ENCODE peak calls at places on chromosome 18, in seven cellular contexts. C is CD8-positive, alpha-beta T cell; M is heart left ventricle; U is upper lobe of right lung; H is colonic mucosa; B is lower lobe of right lung; W is psoas muscle. T is an unnamed sample.

GRCh38 chr18:76496200-76496890 is 1.3 kb upstream of the ZNF516 start:
- DNase-seq in C (no peak), M (peak), U (peak), H (peak), B (peak), W (peak), T (no peak)

GRCh38 chr18:3457261-3457724 is 7.3 kb downstream of the TGIF1 start:
- DNase-seq in C (no peak), M (no peak), U (no peak), H (peak), B (no peak), W (no peak), T (no peak)

GRCh38 chr18:10499230-10499629 is 26.6 kb upstream of the NAPG start:
- DNase-seq in C (no peak), M (no peak), U (no peak), H (no peak), B (no peak), W (no peak), T (no peak)

GRCh38 chr18:57898506-57899124 is 95.5 kb upstream of the ATP8B1 start:
- DNase-seq in C (no peak), M (no peak), U (no peak), H (no peak), B (no peak), W (no peak), T (peak)

GRCh38 chr18:10588975-10589374 is 63.1 kb downstream of the NAPG start:
- DNase-seq in C (no peak), M (no peak), U (no peak), H (no peak), B (no peak), W (no peak), T (no peak)

GRCh38 chr18:5142859-5143258 is 54.2 kb downstream of the AKAIN1 start:
- DNase-seq in C (no peak), M (no peak), U (no peak), H (no peak), B (no peak), W (no peak), T (no peak)

GRCh38 chr18:9913526-9914333 is at the start of gene VAPA:
- DNase-seq in C (peak), M (peak), U (peak), H (peak), B (peak), W (peak), T (peak)

GRCh38 chr18:3394648-3395047 is 55.3 kb upstream of the TGIF1 start:
- DNase-seq in C (no peak), M (no peak), U (no peak), H (no peak), B (no peak), W (no peak), T (no peak)

GRCh38 chr18:39173022-39173421 is 1607.4 kb upstream of the CELF4 start:
- DNase-seq in C (no peak), M (no peak), U (no peak), H (no peak), B (no peak), W (no peak), T (peak)

GRCh38 chr18:11251891-11252270 is 102.5 kb upstream of the PIEZO2 start:
- DNase-seq in C (no peak), M (no peak), U (no peak), H (no peak), B (no peak), W (no peak), T (no peak)

GRCh38 chr18:67362906-67363305 is 153.6 kb downstream of the DSEL start:
- DNase-seq in C (no peak), M (no peak), U (no peak), H (no peak), B (no peak), W (no peak), T (no peak)

GRCh38 chr18:51255694-51256093 is 58.2 kb upstream of the MEX3C start:
- DNase-seq in C (no peak), M (no peak), U (no peak), H (no peak), B (no peak), W (no peak), T (peak)

GRCh38 chr18:62438876-62439275 is 83.9 kb upstream of the ZCCHC2 start:
- DNase-seq in C (no peak), M (no peak), U (no peak), H (no peak), B (no peak), W (no peak), T (no peak)
- H3K27ac ChIP-seq in C (no peak), M (no peak), U (no peak), H (no peak), B (no peak), W (peak), T (no peak)

GRCh38 chr18:32772580-32773186 is at the start of gene KLHL14:
- DNase-seq in C (no peak), M (no peak), U (no peak), H (no peak), B (no peak), W (no peak), T (no peak)
- TF ChIP-seq CTCF in C (no peak), M (no peak), U (no peak), H (no peak), B (no peak), W (no peak), T (no peak)

DNA sequence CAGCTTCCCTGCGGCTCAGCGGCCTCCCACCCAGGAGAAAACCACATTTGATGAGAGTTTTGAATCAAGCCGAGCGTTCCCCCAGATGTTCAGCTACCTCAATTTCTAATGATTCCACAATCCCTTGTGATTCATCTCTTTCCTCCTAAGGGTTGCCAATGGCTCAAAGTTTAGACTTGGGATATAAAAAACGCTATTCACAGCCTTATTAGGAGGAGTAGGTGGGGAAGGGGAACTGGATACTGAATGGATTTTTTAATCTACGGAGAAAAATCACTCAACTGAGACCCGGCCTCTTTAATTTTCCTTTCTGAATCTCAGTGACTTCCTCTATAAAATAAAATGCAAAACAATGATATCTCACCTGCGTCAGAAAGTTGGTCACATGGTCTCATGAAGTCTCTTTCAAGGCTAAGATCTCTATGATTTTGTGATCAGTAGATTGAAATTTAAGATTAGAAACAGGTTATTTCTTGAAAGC is 192.6 kb upstream of the TCF4 start:
- DNase-seq in C (no peak), M (no peak), U (no peak), H (no peak), B (no peak), W (no peak), T (no peak)
- H3K27ac ChIP-seq in C (no peak), M (peak), U (peak), H (peak), B (peak), W (peak), T (no peak)

DNA sequence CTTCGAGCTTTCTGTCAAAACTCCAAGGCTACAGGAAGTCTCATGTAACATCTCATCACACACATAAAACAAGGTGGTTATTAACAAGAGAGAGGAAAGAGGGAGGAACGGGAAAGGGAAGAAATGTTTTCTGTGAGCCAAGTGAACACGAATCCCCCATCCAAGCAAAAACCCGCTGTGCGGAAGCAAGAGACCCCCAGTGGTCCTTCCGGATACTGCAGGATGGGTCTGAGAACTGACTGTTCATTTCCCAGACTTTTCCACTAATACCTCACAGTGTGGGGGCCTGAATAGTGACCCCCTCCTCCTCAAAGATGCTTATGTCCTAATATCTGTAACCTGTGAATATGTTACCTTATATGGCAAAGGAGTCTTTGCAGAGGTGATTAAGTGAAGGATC is 19.0 kb upstream of the DIPK1C start:
- DNase-seq in C (no peak), M (no peak), U (no peak), H (no peak), B (no peak), W (no peak), T (no peak)
- TF ChIP-seq CTCF in C (no peak), M (peak), U (peak), H (no peak), B (peak), W (peak), T (peak)

GRCh38 chr18:75204262-75204977 is 4.5 kb downstream of the PTGR3 start:
- DNase-seq in C (no peak), M (peak), U (peak), H (peak), B (peak), W (peak), T (no peak)
- H3K27ac ChIP-seq in C (no peak), M (peak), U (peak), H (peak), B (peak), W (peak), T (no peak)

GRCh38 chr18:6629635-6630140 is 99.8 kb upstream of the ARHGAP28 start:
- DNase-seq in C (no peak), M (no peak), U (no peak), H (no peak), B (no peak), W (no peak), T (peak)

GRCh38 chr18:6627621-6628020 is 101.9 kb upstream of the ARHGAP28 start:
- DNase-seq in C (no peak), M (no peak), U (no peak), H (no peak), B (no peak), W (no peak), T (no peak)

GRCh38 chr18:6638470-6638869 is 91.0 kb upstream of the ARHGAP28 start:
- DNase-seq in C (no peak), M (no peak), U (no peak), H (no peak), B (no peak), W (no peak), T (no peak)

GRCh38 chr18:6628189-6628588 is 101.3 kb upstream of the ARHGAP28 start:
- DNase-seq in C (no peak), M (no peak), U (no peak), H (no peak), B (no peak), W (no peak), T (no peak)

DNA sequence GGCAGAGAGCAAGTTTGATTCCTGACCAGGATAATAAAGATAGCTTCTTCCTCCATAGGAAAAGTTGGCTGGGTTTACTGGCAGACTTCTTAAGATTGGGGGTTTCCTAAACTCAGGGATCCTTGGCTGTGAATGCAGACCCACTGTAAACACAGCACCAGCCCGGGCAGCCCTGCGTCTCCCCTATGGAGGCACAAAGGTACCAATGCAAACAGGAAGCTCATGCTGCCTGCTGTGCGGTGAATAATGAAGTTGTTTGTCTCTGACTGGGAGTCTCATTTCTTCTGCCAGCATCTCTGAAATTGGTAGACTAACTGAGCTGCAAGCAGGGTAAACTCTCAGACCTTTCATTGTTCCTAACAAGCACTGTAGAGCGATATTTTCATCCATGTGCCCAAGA is 96.1 kb upstream of the ARHGAP28 start:
- DNase-seq in C (no peak), M (no peak), U (no peak), H (no peak), B (no peak), W (no peak), T (no peak)
- TF ChIP-seq CTCF in C (no peak), M (no peak), U (no peak), H (no peak), B (no peak), W (no peak), T (no peak)